ENCODE peak calls at places on chromosomes 12 and 14, in ten cellular contexts. I is heart right ventricle, Z is OCI-LY7, J is epithelial cell of proximal tubule, C is lower lobe of right lung, W is left ventricle myocardium inferior, E is Peyer's patch, P is fibroblast of the aortic adventitia, L is prostate gland, H is GM06990. G is an unnamed sample.

GRCh38 chr14:106277503-106277902 is 751.1 kb downstream of the TMEM121 start:
- DNase-seq in P (no peak), W (no peak), J (no peak), Z (peak), L (no peak), C (no peak), I (no peak), H (peak), E (peak), G (peak)

GRCh38 chr12:130161261-130162231 is 718 bp upstream of the FZD10 start:
- DNase-seq in Z (no peak), W (peak), J (no peak), P (no peak), I (peak), E (no peak), C (no peak), H (no peak), L (peak), G (no peak)

GRCh38 chr14:80212025-80212402 is 710 bp upstream of the DIO2 start:
- DNase-seq in I (peak), W (no peak), Z (no peak), H (no peak), L (no peak), J (no peak), P (peak), C (no peak), E (no peak), G (no peak)

GRCh38 chr12:67420506-67420905 is 151.3 kb downstream of the CAND1 start:
- DNase-seq in P (no peak), I (no peak), C (no peak), L (no peak), J (no peak), W (no peak), Z (no peak), H (no peak), E (no peak), G (no peak)

GRCh38 chr12:90407841-90408240 is 547.1 kb downstream of the CCER1 start:
- DNase-seq in L (no peak), I (no peak), W (no peak), P (no peak), E (no peak), J (no peak), Z (no peak), C (no peak), H (no peak), G (no peak)

GRCh38 chr12:57091633-57092528 is 3.0 kb downstream of the NAB2 start:
- DNase-seq in W (no peak), L (no peak), P (no peak), I (no peak), J (no peak), H (no peak), Z (no peak), C (no peak), E (peak), G (no peak)

GRCh38 chr14:22824711-22825359 is 4.9 kb upstream of the MRPL52 start:
- DNase-seq in Z (peak), W (no peak), I (no peak), H (no peak), P (peak), J (peak), E (peak), C (no peak), L (no peak), G (peak)

GRCh38 chr14:103488960-103489359 is 33.7 kb downstream of the CKB start:
- DNase-seq in H (no peak), Z (no peak), I (no peak), E (no peak), W (no peak), C (no peak), J (no peak), P (peak), L (no peak), G (no peak)

GRCh38 chr12:94875525-94875924 is 128.0 kb downstream of the NDUFA12 start:
- DNase-seq in H (peak), I (no peak), E (no peak), W (no peak), L (peak), C (no peak), P (peak), Z (peak), J (peak), G (peak)

GRCh38 chr12:29889737-29890136 is 106.0 kb upstream of the TMTC1 start:
- DNase-seq in Z (peak), C (no peak), E (peak), P (peak), L (peak), H (no peak), I (peak), J (no peak), W (peak), G (peak)

GRCh38 chr14:28058012-28058296 is 708.6 kb upstream of the FOXG1 start:
- DNase-seq in E (no peak), C (no peak), H (no peak), I (no peak), J (no peak), L (no peak), P (peak), W (no peak), Z (no peak), G (no peak)

GRCh38 chr14:95033851-95034622 is 123.3 kb downstream of the DICER1 start:
- DNase-seq in Z (no peak), P (no peak), W (no peak), H (no peak), I (no peak), L (no peak), E (peak), J (no peak), C (no peak), G (no peak)

GRCh38 chr14:31977001-31977556 is 100.0 kb upstream of the ARHGAP5 start:
- DNase-seq in Z (no peak), L (no peak), W (no peak), I (no peak), P (no peak), C (no peak), H (no peak), E (no peak), J (no peak), G (no peak)

GRCh38 chr14:61188936-61189808 is 92.0 kb downstream of the TMEM30B start:
- DNase-seq in J (no peak), P (peak), E (no peak), H (peak), I (peak), Z (no peak), C (peak), L (peak), W (peak), G (peak)

GRCh38 chr14:100406505-100407131 is 83.5 kb downstream of the SLC25A47 start:
- DNase-seq in P (peak), L (no peak), W (no peak), I (no peak), J (no peak), Z (no peak), E (peak), C (no peak), H (no peak), G (no peak)

GRCh38 chr12:56862264-56862663 is 71.9 kb downstream of the SDR9C7 start:
- DNase-seq in P (no peak), I (no peak), J (no peak), L (no peak), Z (no peak), C (no peak), H (no peak), W (no peak), E (no peak), G (no peak)

GRCh38 chr12:6200266-6201198 is at the start of gene CD9:
- DNase-seq in P (peak), C (peak), Z (no peak), I (peak), E (peak), W (peak), L (peak), H (no peak), J (no peak), G (no peak)

GRCh38 chr14:104462651-104463630 is 116.6 kb upstream of the C14orf180 start:
- DNase-seq in W (no peak), P (no peak), C (no peak), E (no peak), H (no peak), Z (no peak), J (no peak), I (no peak), L (no peak), G (no peak)

GRCh38 chr12:123449103-123449736 is 8.7 kb upstream of the SNRNP35 start:
- DNase-seq in Z (no peak), W (no peak), J (no peak), E (no peak), P (no peak), I (no peak), L (no peak), H (no peak), C (no peak), G (no peak)

GRCh38 chr14:69484444-69485113 is at the start of gene PLEKHD1:
- DNase-seq in J (no peak), W (no peak), E (no peak), C (peak), P (no peak), H (no peak), Z (no peak), I (no peak), L (no peak), G (no peak)

GRCh38 chr12:14578646-14579045 is 11.0 kb upstream of the PLBD1 start:
- DNase-seq in P (no peak), E (no peak), W (no peak), L (no peak), Z (peak), I (no peak), C (no peak), H (no peak), J (no peak), G (peak)

GRCh38 chr12:14573118-14573517 is 5.4 kb upstream of the PLBD1 start:
- DNase-seq in E (no peak), C (no peak), H (no peak), W (no peak), I (no peak), P (no peak), Z (no peak), J (no peak), L (no peak), G (no peak)

GRCh38 chr12:14577344-14577743 is 9.7 kb upstream of the PLBD1 start:
- DNase-seq in W (no peak), I (no peak), P (no peak), L (no peak), J (no peak), C (no peak), E (no peak), Z (peak), H (no peak), G (peak)

GRCh38 chr12:14575585-14575984 is 7.9 kb upstream of the PLBD1 start:
- DNase-seq in H (no peak), E (no peak), I (no peak), W (no peak), L (no peak), J (no peak), C (no peak), Z (no peak), P (no peak), G (no peak)

GRCh38 chr12:14576896-14577295 is 9.2 kb upstream of the PLBD1 start:
- DNase-seq in Z (peak), E (no peak), W (no peak), C (no peak), L (no peak), P (no peak), I (no peak), H (no peak), J (no peak), G (no peak)
- H3K4me3 ChIP-seq in Z (peak), E (no peak), W (no peak), C (no peak), L (no peak), P (no peak), I (no peak), H (no peak), J (no peak), G (no peak)

GRCh38 chr12:9389796-9390195 is 181.6 kb upstream of the PZP start:
- DNase-seq in H (no peak), L (no peak), P (no peak), J (no peak), C (no peak), E (no peak), I (no peak), W (no peak), Z (no peak), G (no peak)

GRCh38 chr12:9388379-9388778 is 180.2 kb upstream of the PZP start:
- DNase-seq in P (no peak), H (no peak), L (no peak), E (no peak), C (no peak), I (no peak), W (no peak), Z (peak), J (no peak), G (no peak)

GRCh38 chr12:9392842-9393241 is 184.6 kb upstream of the PZP start:
- DNase-seq in L (no peak), W (no peak), E (no peak), P (no peak), C (no peak), Z (no peak), I (no peak), J (no peak), H (no peak), G (no peak)

GRCh38 chr12:9390761-9391160 is 182.6 kb upstream of the PZP start:
- DNase-seq in I (no peak), J (no peak), E (no peak), W (no peak), H (no peak), Z (no peak), L (no peak), P (no peak), C (no peak), G (no peak)

GRCh38 chr12:9391751-9392240 is 183.6 kb upstream of the PZP start:
- DNase-seq in E (no peak), J (no peak), Z (no peak), P (no peak), L (no peak), I (no peak), W (no peak), C (no peak), H (no peak), G (no peak)
- TF ChIP-seq CTCF in E (no peak), J (no peak), Z (no peak), P (no peak), L (no peak), I (no peak), W (no peak), C (no peak), H (no peak), G (no peak)

GRCh38 chr12:93317227-93317626 is 60.5 kb upstream of the NUDT4 start:
- DNase-seq in E (peak), H (no peak), Z (no peak), I (no peak), W (no peak), L (no peak), J (no peak), C (no peak), P (no peak), G (no peak)

GRCh38 chr12:93315907-93316622 is 61.7 kb upstream of the NUDT4 start:
- DNase-seq in Z (no peak), L (no peak), I (no peak), E (no peak), H (no peak), P (peak), C (no peak), W (no peak), J (no peak), G (no peak)

GRCh38 chr12:93316623-93316971 is 61.1 kb upstream of the NUDT4 start:
- DNase-seq in H (no peak), I (no peak), C (no peak), W (no peak), J (no peak), Z (no peak), P (no peak), E (no peak), L (no peak), G (no peak)

GRCh38 chr12:93314177-93314497 is 63.6 kb upstream of the NUDT4 start:
- DNase-seq in W (no peak), I (no peak), Z (no peak), J (no peak), C (no peak), E (no peak), L (no peak), H (no peak), P (no peak), G (no peak)

GRCh38 chr12:93315385-93315906 is 62.3 kb upstream of the NUDT4 start:
- DNase-seq in L (no peak), P (no peak), W (no peak), Z (no peak), H (no peak), I (no peak), C (no peak), J (no peak), E (no peak), G (no peak)
- H3K4me3 ChIP-seq in L (no peak), P (no peak), W (no peak), Z (no peak), H (no peak), I (no peak), C (no peak), J (no peak), E (peak), G (no peak)

GRCh38 chr12:114888928-114889327 is 205.0 kb upstream of the TBX3 start:
- DNase-seq in H (no peak), W (no peak), Z (no peak), C (no peak), J (no peak), I (no peak), L (no peak), E (peak), P (no peak), G (no peak)
- TF ChIP-seq CTCF in H (no peak), W (no peak), Z (no peak), C (no peak), J (no peak), I (no peak), L (no peak), E (no peak), P (no peak), G (no peak)